ENCODE peak calls at places on chromosomes 12 and 14, in five cellular contexts. W is A549, Z is HCT116, T is GM12891, J is esophagus squamous epithelium. H is an unnamed sample.

GRCh38 chr14:34498684-34499412 is 36.8 kb upstream of the SPTSSA start:
- DNase-seq in W (peak; percentile 52), J (no peak), T (no peak), Z (peak; percentile 40), H (peak; percentile 8)

GRCh38 chr14:73723799-73724621 is 9.8 kb upstream of the PNMA1 start:
- DNase-seq in J (no peak), W (peak; percentile 74), T (no peak), Z (no peak), H (peak; percentile 35)

GRCh38 chr14:91400696-91401095 is 16.9 kb downstream of the CCDC88C start:
- DNase-seq in J (no peak), W (no peak), T (no peak), Z (no peak), H (no peak)

GRCh38 chr12:119061208-119061796 is 80.0 kb downstream of the SRRM4 start:
- DNase-seq in T (no peak), J (no peak), W (no peak), Z (no peak), H (peak; percentile 48)

GRCh38 chr12:107436376-107436775 is 249.2 kb upstream of the PWP1 start:
- DNase-seq in Z (no peak), J (no peak), T (no peak), W (peak; percentile 15), H (no peak)

GRCh38 chr12:26524862-26525465 is 308.0 kb downstream of the ITPR2 start:
- DNase-seq in W (no peak), T (no peak), J (no peak), Z (peak; percentile 23), H (peak; percentile 25)

GRCh38 chr12:111156304-111156703 is 212.6 kb downstream of the PHETA1 start:
- DNase-seq in W (no peak), J (no peak), T (no peak), Z (peak; percentile 2), H (no peak)

GRCh38 chr12:97404549-97404948 is 58.1 kb upstream of the RMST start:
- DNase-seq in T (peak; percentile 24), Z (peak; percentile 10), W (peak; percentile 25), J (no peak), H (peak; percentile 39)

GRCh38 chr12:2165021-2165420 is 112.2 kb downstream of the CACNA1C start:
- DNase-seq in T (no peak), W (no peak), Z (no peak), J (no peak), H (no peak)

GRCh38 chr12:78146365-78146772 is 315.7 kb downstream of the NAV3 start:
- DNase-seq in J (no peak), W (no peak), T (no peak), Z (peak; percentile 27), H (peak; percentile 40)

GRCh38 chr12:104669057-104669770 is 212.5 kb downstream of the CHST11 start:
- DNase-seq in J (no peak), W (no peak), Z (no peak), T (no peak), H (peak; percentile 10)

GRCh38 chr12:15603461-15604085 is 185.6 kb downstream of the EPS8 start:
- DNase-seq in Z (no peak), T (no peak), W (no peak), J (no peak), H (peak; percentile 5)

DNA sequence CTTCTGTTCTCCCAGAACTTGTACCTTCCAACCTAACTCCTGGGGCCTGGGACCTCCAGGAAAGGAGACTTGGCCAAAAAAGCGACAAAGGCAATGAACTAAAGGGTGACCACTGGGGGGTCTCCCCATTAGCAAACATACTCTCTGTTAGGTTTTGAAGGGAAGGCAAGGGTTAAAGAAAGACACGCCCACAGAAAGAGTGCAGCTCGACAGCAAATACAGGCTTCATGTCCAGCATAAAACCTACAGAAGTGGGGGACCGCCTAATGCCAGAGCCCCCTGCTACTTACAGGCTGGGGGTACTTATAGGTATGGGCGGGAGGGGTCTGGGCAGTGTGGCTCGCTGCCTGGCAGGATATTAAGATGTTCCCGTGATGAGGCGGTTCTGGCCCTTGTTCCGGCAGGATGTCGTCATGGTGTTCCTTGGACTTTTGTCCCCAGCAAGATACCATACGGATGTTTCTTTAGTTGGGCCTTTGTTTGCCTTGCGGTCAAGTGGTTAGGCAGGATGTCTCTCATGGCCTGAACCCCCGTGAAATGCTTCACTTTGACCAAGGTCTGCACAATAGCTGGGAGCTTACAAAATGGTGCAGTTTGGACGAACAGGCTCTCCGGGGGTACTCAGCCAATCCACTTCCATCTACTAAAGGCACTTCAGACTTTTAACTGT is 53.4 kb downstream of the PRMT8 start:
- DNase-seq in Z (no peak), W (no peak), T (no peak), J (no peak), H (no peak)
- TF ChIP-seq POLR2A in Z (no peak), W (no peak), T (no peak), J (no peak), H (no peak)

GRCh38 chr12:116735951-116736599 is 1.8 kb downstream of the SPRING1 start:
- DNase-seq in J (no peak), T (no peak), Z (no peak), W (no peak), H (peak; percentile 18)
- TF ChIP-seq POLR2A in J (no peak), T (no peak), Z (no peak), W (no peak), H (no peak)

DNA sequence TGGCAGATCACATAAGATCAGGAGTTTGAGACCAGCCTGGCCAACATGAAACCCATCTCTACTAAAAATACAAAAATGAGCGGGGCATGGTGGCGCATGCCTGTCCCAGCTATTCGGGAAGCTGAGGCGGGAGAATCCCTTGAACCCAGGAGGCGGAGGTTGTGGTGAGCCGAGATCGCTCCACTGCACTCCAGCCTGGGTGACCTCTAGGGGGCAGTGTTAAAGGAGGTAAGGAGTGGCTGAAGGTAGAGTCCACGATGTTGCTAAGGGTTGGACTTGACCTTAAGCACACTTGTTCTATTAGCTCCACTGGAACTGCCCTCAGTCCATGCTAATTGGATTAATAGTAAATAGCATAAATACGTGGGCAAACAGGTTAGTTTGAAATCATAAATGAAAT is 62.4 kb upstream of the PSMC1 start:
- DNase-seq in Z (peak; percentile 22), J (no peak), T (no peak), W (no peak), H (peak; percentile 35)
- TF ChIP-seq POLR2A in Z (no peak), J (no peak), T (no peak), W (no peak), H (no peak)

GRCh38 chr12:5521456-5522325 is 89.8 kb downstream of the NTF3 start:
- DNase-seq in Z (no peak), T (no peak), W (no peak), J (no peak), H (no peak)
- TF ChIP-seq POLR2A in Z (no peak), T (no peak), W (no peak), J (no peak), H (no peak)

DNA sequence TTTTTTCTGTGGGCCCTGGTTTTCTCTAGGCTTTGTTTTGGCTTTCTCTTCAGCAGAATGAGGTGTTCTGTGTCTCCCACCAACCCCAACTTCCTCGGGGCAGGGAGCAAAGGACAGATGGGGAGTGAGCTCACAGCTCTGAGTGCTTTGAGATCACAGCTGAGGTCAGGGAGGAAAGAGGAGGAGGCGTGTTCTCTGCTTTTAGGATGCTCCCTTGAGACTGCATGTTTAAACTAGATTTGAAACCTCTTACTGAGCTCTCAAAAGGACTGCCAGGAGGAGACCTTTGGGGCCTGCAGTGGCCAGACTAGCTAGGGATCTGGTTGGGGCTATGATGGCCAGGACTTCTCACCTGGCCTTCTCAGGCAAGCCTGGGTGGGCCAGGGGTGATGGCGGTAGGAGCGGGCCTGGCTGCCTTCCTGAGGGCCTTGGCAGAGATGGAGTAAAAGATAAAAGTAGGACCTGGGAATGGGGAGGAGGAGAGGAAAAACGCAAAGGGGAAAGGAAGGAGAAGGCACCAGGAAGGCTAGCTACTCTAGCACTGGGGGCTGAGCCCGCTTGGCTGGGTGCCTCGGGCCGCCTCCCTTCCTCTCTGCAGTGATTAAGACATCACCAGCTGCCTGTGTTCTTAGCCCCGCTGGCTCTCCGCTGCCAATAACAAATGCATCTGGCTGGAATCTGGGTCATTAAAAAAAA is 141.1 kb downstream of the TSPAN9 start:
- DNase-seq in J (no peak), W (no peak), T (no peak), Z (no peak), H (no peak)
- TF ChIP-seq POLR2A in J (no peak), W (no peak), T (no peak), Z (no peak), H (no peak)

GRCh38 chr14:84643438-84643837 is 886.5 kb upstream of the FLRT2 start:
- DNase-seq in Z (no peak), J (no peak), W (no peak), T (no peak), H (no peak)

DNA sequence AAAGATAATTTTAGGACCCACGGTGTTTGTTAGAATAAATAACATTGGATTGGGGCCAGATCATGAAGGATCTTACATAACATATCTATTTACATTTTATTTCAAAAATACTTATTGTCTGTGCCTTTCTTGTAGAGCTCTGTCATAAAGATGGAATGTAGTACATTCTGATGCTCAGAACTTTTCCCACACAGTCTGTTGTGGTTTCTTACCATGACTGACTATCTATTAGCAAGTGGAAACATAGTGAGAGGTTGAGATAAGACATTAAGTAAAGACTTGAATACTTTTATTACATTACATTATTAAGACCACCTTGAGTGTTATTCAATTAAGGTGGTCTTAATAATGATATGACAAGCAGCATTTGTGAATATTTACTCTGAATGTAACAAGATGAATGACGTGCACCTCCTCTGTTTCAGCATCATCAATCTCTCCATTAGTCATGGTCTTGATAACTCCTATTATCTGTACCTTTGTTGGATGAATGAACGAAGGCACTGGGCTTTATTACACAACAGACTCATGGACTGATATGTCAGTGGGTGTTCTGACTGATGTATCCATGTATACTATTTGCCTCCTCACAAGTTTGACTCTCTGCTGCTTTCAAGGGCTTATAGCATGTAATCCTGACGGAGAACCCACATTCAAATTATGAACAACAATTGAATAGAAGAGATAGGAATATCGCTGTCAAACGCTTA is 883.0 kb upstream of the FLRT2 start:
- DNase-seq in W (no peak), J (no peak), T (no peak), Z (no peak), H (no peak)
- TF ChIP-seq POLR2A in W (no peak), J (no peak), T (no peak), Z (no peak), H (no peak)

DNA sequence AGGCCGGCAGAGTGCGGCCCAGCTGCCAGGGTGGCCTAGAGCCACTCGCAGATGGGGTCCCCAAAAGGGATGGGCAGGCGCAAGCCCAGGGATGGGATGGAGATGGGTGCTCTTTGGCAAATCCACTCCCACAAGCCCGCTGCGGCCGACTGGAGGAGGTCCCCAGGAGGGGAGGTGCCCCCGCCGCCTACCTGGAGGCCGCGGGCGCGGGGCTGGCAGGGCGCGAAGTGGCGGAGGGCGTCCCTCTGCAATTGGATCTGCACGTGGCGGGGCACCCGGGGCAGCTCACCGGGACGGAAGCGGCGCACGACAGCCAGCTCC is 730 bp downstream of the PPP1R3E start:
- DNase-seq in J (no peak), Z (no peak), T (no peak), W (no peak), H (no peak)
- TF ChIP-seq POLR2A in J (no peak), Z (peak; percentile 46), T (peak; percentile 82), W (peak; percentile 90), H (peak; percentile 89)